ENCODE peak calls at places on chromosomes 6 and 20, in seven cellular contexts. J, H, N, X, S, V and L are unnamed samples. For H3K4me1, the result is how much of the 10 kb centered on the place peaks cover.

GRCh38 chr6:169141706-169142705 is 111.6 kb downstream of the THBS2 start:
- DNase-seq in J (peak), H (no peak), N (no peak), X (peak), S (no peak), V (peak), L (no peak)

GRCh38 chr6:12602951-12603710 is 113.4 kb upstream of the PHACTR1 start:
- DNase-seq in J (peak), H (peak), N (peak), X (no peak), S (no peak), V (no peak), L (no peak)

GRCh38 chr6:54515013-54515412 is 206.8 kb downstream of the TINAG start:
- DNase-seq in J (no peak), H (no peak), N (no peak), X (no peak), S (no peak), V (no peak), L (no peak)

GRCh38 chr6:44074383-44075136 is 52.7 kb downstream of the MRPL14 start:
- DNase-seq in J (peak), H (peak), N (peak), X (no peak), S (peak), V (peak), L (peak)

GRCh38 chr6:107360476-107360875 is 98.9 kb downstream of the PDSS2 start:
- DNase-seq in J (no peak), H (no peak), N (no peak), X (no peak), S (no peak), V (no peak), L (no peak)

GRCh38 chr6:55886185-55886836 is 10.9 kb upstream of the BMP5 start:
- DNase-seq in J (no peak), H (peak), N (no peak), X (no peak), S (no peak), V (no peak), L (no peak)

GRCh38 chr6:170210026-170210390 is 80.9 kb downstream of the DLL1 start:
- DNase-seq in J (no peak), H (no peak), N (no peak), X (no peak), S (no peak), V (no peak), L (no peak)

GRCh38 chr20:47289989-47290388 is 66.5 kb downstream of the ZMYND8 start:
- DNase-seq in J (no peak), H (no peak), N (no peak), X (no peak), S (no peak), V (no peak), L (no peak)

GRCh38 chr20:51371720-51372119 is 170.8 kb downstream of the NFATC2 start:
- DNase-seq in J (no peak), H (no peak), N (no peak), X (no peak), S (no peak), V (no peak), L (no peak)

GRCh38 chr6:147322299-147323162 is 118.3 kb downstream of the STXBP5 start:
- DNase-seq in J (peak), H (peak), N (no peak), X (no peak), S (no peak), V (no peak), L (no peak)

GRCh38 chr6:31834367-31834703 is 6.8 kb downstream of the HSPA1B start:
- DNase-seq in J (peak), H (peak), N (peak), X (peak), S (peak), V (peak), L (peak)

GRCh38 chr6:31466466-31466865 is 31.5 kb upstream of the MICB start:
- DNase-seq in J (no peak), H (no peak), N (no peak), X (no peak), S (no peak), V (no peak), L (no peak)

GRCh38 chr6:135128268-135128914 is 52.7 kb upstream of the MYB start:
- DNase-seq in J (no peak), H (no peak), N (no peak), X (no peak), S (no peak), V (no peak), L (no peak)

GRCh38 chr6:130851026-130851425 is 23.8 kb downstream of the SMLR1 start:
- DNase-seq in J (no peak), H (no peak), N (no peak), X (no peak), S (no peak), V (no peak), L (no peak)

GRCh38 chr6:96675617-96676016 is 112.7 kb downstream of the FHL5 start:
- DNase-seq in J (no peak), H (no peak), N (no peak), X (no peak), S (no peak), V (no peak), L (no peak)

GRCh38 chr6:20644667-20645370 is 110.6 kb downstream of the CDKAL1 start:
- DNase-seq in J (no peak), H (no peak), N (no peak), X (no peak), S (no peak), V (no peak), L (no peak)

GRCh38 chr20:50737352-50737751 is 6.0 kb downstream of the PARD6B start:
- DNase-seq in J (no peak), H (no peak), N (no peak), X (no peak), S (no peak), V (no peak), L (no peak)

GRCh38 chr20:63657937-63658748 is at the start of gene RTEL1:
- DNase-seq in J (peak), H (peak), N (peak), X (peak), S (peak), V (peak), L (peak)

GRCh38 chr6:89023591-89024441 is 56.7 kb upstream of the PNRC1 start:
- DNase-seq in J (peak), H (no peak), N (peak), X (no peak), S (no peak), V (peak), L (no peak)

GRCh38 chr6:35280903-35281302 is 16.7 kb upstream of the DEF6 start:
- DNase-seq in J (no peak), H (no peak), N (no peak), X (no peak), S (no peak), V (no peak), L (no peak)

GRCh38 chr6:114437229-114437628 is 94.4 kb upstream of the HS3ST5 start:
- DNase-seq in J (no peak), H (no peak), N (no peak), X (no peak), S (no peak), V (no peak), L (no peak)

GRCh38 chr20:32416206-32416605 is 58.1 kb downstream of the ASXL1 start:
- DNase-seq in J (no peak), H (no peak), N (no peak), X (no peak), S (no peak), V (no peak), L (no peak)

GRCh38 chr6:161137839-161138544 is 135.9 kb downstream of the AGPAT4 start:
- DNase-seq in J (no peak), H (no peak), N (no peak), X (peak), S (no peak), V (no peak), L (no peak)

GRCh38 chr20:49990310-49990720 is 7.5 kb downstream of the SNAI1 start:
- DNase-seq in J (no peak), H (peak), N (no peak), X (no peak), S (no peak), V (no peak), L (peak)

GRCh38 chr20:14223806-14224205 is 113.6 kb downstream of the FLRT3 start:
- DNase-seq in J (no peak), H (no peak), N (no peak), X (no peak), S (no peak), V (no peak), L (no peak)

GRCh38 chr20:15618912-15619311 is 954.3 kb downstream of the KIF16B start:
- DNase-seq in J (no peak), H (no peak), N (no peak), X (no peak), S (no peak), V (no peak), L (no peak)

GRCh38 chr20:57844626-57845596 is 135.1 kb upstream of the PMEPA1 start:
- DNase-seq in J (no peak), H (no peak), N (no peak), X (no peak), S (no peak), V (no peak), L (no peak)

GRCh38 chr6:21596379-21597242 is 3.1 kb downstream of the SOX4 start:
- DNase-seq in J (peak), H (peak), N (peak), X (peak), S (peak), V (peak), L (peak)

GRCh38 chr6:127051571-127052260 is 66.8 kb upstream of the RSPO3 start:
- DNase-seq in J (no peak), H (no peak), N (no peak), X (no peak), S (no peak), V (no peak), L (peak)

GRCh38 chr6:139334791-139335446 is 39.5 kb downstream of the CITED2 start:
- DNase-seq in J (peak), H (peak), N (no peak), X (no peak), S (peak), V (no peak), L (no peak)

GRCh38 chr6:13165518-13166186 is 162.7 kb downstream of the TBC1D7 start:
- DNase-seq in J (no peak), H (no peak), N (no peak), X (no peak), S (no peak), V (no peak), L (no peak)

GRCh38 chr6:17968876-17969275 is 18.6 kb downstream of the KIF13A start:
- DNase-seq in J (no peak), H (no peak), N (no peak), X (no peak), S (no peak), V (no peak), L (peak)

GRCh38 chr6:17972074-17972966 is 15.1 kb downstream of the KIF13A start:
- DNase-seq in J (no peak), H (no peak), N (no peak), X (no peak), S (no peak), V (no peak), L (no peak)

GRCh38 chr6:17971128-17972073 is 16.0 kb downstream of the KIF13A start:
- DNase-seq in J (peak), H (no peak), N (peak), X (no peak), S (no peak), V (no peak), L (peak)

GRCh38 chr6:17974570-17975368 is 12.7 kb downstream of the KIF13A start:
- DNase-seq in J (no peak), H (no peak), N (no peak), X (no peak), S (no peak), V (no peak), L (no peak)

GRCh38 chr6:17972978-17973622 is 14.3 kb downstream of the KIF13A start:
- DNase-seq in J (peak), H (no peak), N (no peak), X (no peak), S (no peak), V (no peak), L (no peak)
- H3K4me1 ChIP-seq in J (half or more), H (under half), N (under half), X (under half), S (under half), V (half or more), L (under half)

GRCh38 chr20:23061713-23062561 is 12.5 kb upstream of the THBD start:
- DNase-seq in J (peak), H (peak), N (peak), X (no peak), S (no peak), V (peak), L (peak)
- H3K27ac ChIP-seq in J (peak), H (peak), N (peak), X (peak), S (peak), V (peak), L (peak)

DNA sequence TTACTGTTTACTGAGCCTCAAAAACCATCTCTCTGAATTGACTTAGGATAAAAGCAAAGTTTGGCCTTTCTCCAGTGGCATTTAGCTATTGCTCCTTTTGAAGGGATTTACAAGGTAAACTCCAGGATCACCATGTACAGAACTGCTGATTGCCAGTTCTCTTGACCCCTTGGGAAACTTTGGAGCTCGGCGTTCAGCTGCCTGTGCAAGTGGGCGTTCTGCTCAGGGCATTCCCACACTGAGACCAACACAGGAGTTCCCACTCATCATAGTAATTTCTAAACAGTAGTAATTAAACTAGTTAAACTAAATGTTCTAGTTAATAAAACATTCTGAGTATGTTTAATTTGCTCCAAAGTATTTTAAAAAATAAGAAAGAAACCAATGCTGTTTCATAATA is 14.9 kb downstream of the KCNQ5 start:
- DNase-seq in J (no peak), H (no peak), N (no peak), X (peak), S (no peak), V (no peak), L (no peak)
- H3K4me3 ChIP-seq in J (no peak), H (no peak), N (no peak), X (no peak), S (no peak), V (no peak), L (no peak)

DNA sequence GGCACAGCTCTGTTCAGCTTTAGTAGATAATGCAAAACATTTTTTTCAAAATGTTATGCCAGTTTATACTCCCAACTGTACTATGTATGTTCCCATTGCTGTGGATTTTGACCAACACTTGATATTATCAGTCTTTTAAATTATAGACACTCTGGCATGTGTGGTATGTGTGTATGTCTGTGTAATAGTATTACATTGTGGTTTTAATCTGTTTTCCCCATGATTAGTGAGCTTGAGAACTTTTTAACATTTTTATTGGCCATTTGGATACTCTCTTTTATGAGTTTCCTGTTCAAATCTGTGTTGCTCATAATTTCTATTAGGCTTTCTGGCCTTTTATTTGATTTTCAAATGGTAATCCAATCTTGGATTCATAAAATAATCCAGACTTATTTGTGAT is 69.2 kb upstream of the TXNDC5 start:
- DNase-seq in J (no peak), H (no peak), N (no peak), X (no peak), S (no peak), V (no peak), L (no peak)
- H3K4me1 ChIP-seq in J (under half), H (under half), N (under half), X (under half), S (under half), V (under half), L (under half)

GRCh38 chr6:36360241-36361054 is 23.8 kb upstream of the BNIP5 start:
- DNase-seq in J (peak), H (peak), N (peak), X (peak), S (peak), V (peak), L (peak)
- H3K27ac ChIP-seq in J (no peak), H (no peak), N (no peak), X (no peak), S (peak), V (peak), L (no peak)

GRCh38 chr6:101401792-101402617 is 8.5 kb downstream of the GRIK2 start:
- DNase-seq in J (no peak), H (no peak), N (no peak), X (no peak), S (no peak), V (no peak), L (no peak)

GRCh38 chr6:101404767-101405166 is 11.3 kb downstream of the GRIK2 start:
- DNase-seq in J (no peak), H (no peak), N (no peak), X (no peak), S (no peak), V (no peak), L (no peak)

GRCh38 chr6:101403566-101403965 is 10.1 kb downstream of the GRIK2 start:
- DNase-seq in J (no peak), H (no peak), N (no peak), X (no peak), S (no peak), V (no peak), L (no peak)

GRCh38 chr6:101400341-101400740 is 6.8 kb downstream of the GRIK2 start:
- DNase-seq in J (no peak), H (no peak), N (no peak), X (no peak), S (no peak), V (no peak), L (no peak)

GRCh38 chr6:101402618-101403002 is 9.1 kb downstream of the GRIK2 start:
- DNase-seq in J (no peak), H (no peak), N (no peak), X (peak), S (no peak), V (no peak), L (no peak)
- H3K4me3 ChIP-seq in J (peak), H (no peak), N (no peak), X (no peak), S (no peak), V (peak), L (no peak)

GRCh38 chr6:2839982-2840793 is 1.5 kb downstream of the SERPINB1 start:
- DNase-seq in J (no peak), H (no peak), N (no peak), X (no peak), S (no peak), V (no peak), L (no peak)

GRCh38 chr6:2843138-2843740 is 1.6 kb upstream of the SERPINB1 start:
- DNase-seq in J (no peak), H (no peak), N (no peak), X (no peak), S (no peak), V (no peak), L (peak)

GRCh38 chr6:2840794-2841061 is 935 bp downstream of the SERPINB1 start:
- DNase-seq in J (no peak), H (no peak), N (no peak), X (no peak), S (no peak), V (no peak), L (no peak)

GRCh38 chr6:2841264-2842138 is at the start of gene SERPINB1:
- DNase-seq in J (peak), H (no peak), N (peak), X (peak), S (peak), V (peak), L (peak)

DNA sequence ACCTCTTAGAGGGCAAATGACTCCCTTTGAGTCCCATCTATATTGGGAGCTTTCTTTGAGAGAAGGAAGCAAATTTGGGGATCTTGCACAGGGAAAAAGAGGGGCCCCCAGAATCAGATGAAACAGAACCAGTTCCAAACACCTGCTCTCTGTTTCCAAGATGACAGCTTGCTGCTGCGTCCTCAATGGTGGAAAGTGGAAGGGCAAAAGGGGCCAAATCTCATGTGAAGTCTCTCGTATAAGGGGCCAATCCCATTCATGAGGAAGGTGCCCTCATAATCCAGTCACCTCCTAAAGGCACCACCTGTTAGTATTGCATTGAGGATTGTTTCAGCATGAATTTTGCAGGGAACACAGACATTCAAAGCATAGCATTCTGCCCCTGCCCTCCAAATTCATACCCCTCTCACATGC is 483 bp upstream of the SERPINB1 start:
- DNase-seq in J (no peak), H (no peak), N (no peak), X (no peak), S (no peak), V (no peak), L (no peak)
- H3K4me1 ChIP-seq in J (under half), H (under half), N (under half), X (under half), S (under half), V (half or more), L (under half)